ENCODE peak calls at places on chromosomes 7 and 10, in five cellular contexts. One of them, this sample, is unnamed.

GRCh38 chr10:52965938-52966401 is 193.4 kb upstream of the MBL2 start:
- DNase-seq in T follicular helper cell: no peak
- DNase-seq in stimulated activated CD8-positive, alpha-beta memory T cell treated with anti-CD3 and anti-CD28 coated beads, Interleukin-12 subunit alpha, Interleukin-12 subunit beta, amount 100 ng/mL, for 1 hour: no peak
- DNase-seq in NCI-H1092: no peak
- DNase-seq in endothelial cell: no peak
- DNase-seq in this sample: no peak

GRCh38 chr10:22429146-22429545 is 83.8 kb downstream of the SPAG6 start:
- DNase-seq in T follicular helper cell: no peak
- DNase-seq in stimulated activated CD8-positive, alpha-beta memory T cell treated with anti-CD3 and anti-CD28 coated beads, Interleukin-12 subunit alpha, Interleukin-12 subunit beta, amount 100 ng/mL, for 1 hour: no peak
- DNase-seq in NCI-H1092: no peak
- DNase-seq in endothelial cell: no peak
- DNase-seq in this sample: no peak

GRCh38 chr7:155230169-155230593 is 67.5 kb upstream of the INSIG1 start:
- DNase-seq in T follicular helper cell: no peak
- DNase-seq in stimulated activated CD8-positive, alpha-beta memory T cell treated with anti-CD3 and anti-CD28 coated beads, Interleukin-12 subunit alpha, Interleukin-12 subunit beta, amount 100 ng/mL, for 1 hour: no peak
- DNase-seq in NCI-H1092: no peak
- DNase-seq in endothelial cell: no peak
- DNase-seq in this sample: no peak

GRCh38 chr10:24382979-24383663 is 174.2 kb downstream of the KIAA1217 start:
- DNase-seq in T follicular helper cell: no peak
- DNase-seq in stimulated activated CD8-positive, alpha-beta memory T cell treated with anti-CD3 and anti-CD28 coated beads, Interleukin-12 subunit alpha, Interleukin-12 subunit beta, amount 100 ng/mL, for 1 hour: no peak
- DNase-seq in NCI-H1092: no peak
- DNase-seq in endothelial cell: peak
- DNase-seq in this sample: no peak

GRCh38 chr7:86964973-86965726 is 94.3 kb downstream of the ELAPOR2 start:
- DNase-seq in T follicular helper cell: no peak
- DNase-seq in stimulated activated CD8-positive, alpha-beta memory T cell treated with anti-CD3 and anti-CD28 coated beads, Interleukin-12 subunit alpha, Interleukin-12 subunit beta, amount 100 ng/mL, for 1 hour: no peak
- DNase-seq in NCI-H1092: no peak
- DNase-seq in endothelial cell: no peak
- DNase-seq in this sample: no peak

GRCh38 chr10:1035201-1035600 is 9.5 kb upstream of the IDI2 start:
- DNase-seq in T follicular helper cell: no peak
- DNase-seq in stimulated activated CD8-positive, alpha-beta memory T cell treated with anti-CD3 and anti-CD28 coated beads, Interleukin-12 subunit alpha, Interleukin-12 subunit beta, amount 100 ng/mL, for 1 hour: no peak
- DNase-seq in NCI-H1092: no peak
- DNase-seq in endothelial cell: no peak
- DNase-seq in this sample: no peak

GRCh38 chr7:44561962-44562621 is 11.6 kb downstream of the DDX56 start:
- DNase-seq in T follicular helper cell: no peak
- DNase-seq in stimulated activated CD8-positive, alpha-beta memory T cell treated with anti-CD3 and anti-CD28 coated beads, Interleukin-12 subunit alpha, Interleukin-12 subunit beta, amount 100 ng/mL, for 1 hour: no peak
- DNase-seq in NCI-H1092: no peak
- DNase-seq in endothelial cell: no peak
- DNase-seq in this sample: no peak

GRCh38 chr10:90602815-90603600 is 254.8 kb downstream of the HTR7 start:
- DNase-seq in T follicular helper cell: no peak
- DNase-seq in stimulated activated CD8-positive, alpha-beta memory T cell treated with anti-CD3 and anti-CD28 coated beads, Interleukin-12 subunit alpha, Interleukin-12 subunit beta, amount 100 ng/mL, for 1 hour: no peak
- DNase-seq in NCI-H1092: no peak
- DNase-seq in endothelial cell: no peak
- DNase-seq in this sample: no peak

GRCh38 chr7:2495402-2496309 is 19.5 kb upstream of the GRIFIN start:
- DNase-seq in T follicular helper cell: no peak
- DNase-seq in stimulated activated CD8-positive, alpha-beta memory T cell treated with anti-CD3 and anti-CD28 coated beads, Interleukin-12 subunit alpha, Interleukin-12 subunit beta, amount 100 ng/mL, for 1 hour: no peak
- DNase-seq in NCI-H1092: no peak
- DNase-seq in endothelial cell: peak
- DNase-seq in this sample: peak

GRCh38 chr7:39592586-39592985 is 26.4 kb downstream of the YAE1 start:
- DNase-seq in T follicular helper cell: no peak
- DNase-seq in stimulated activated CD8-positive, alpha-beta memory T cell treated with anti-CD3 and anti-CD28 coated beads, Interleukin-12 subunit alpha, Interleukin-12 subunit beta, amount 100 ng/mL, for 1 hour: no peak
- DNase-seq in NCI-H1092: no peak
- DNase-seq in endothelial cell: no peak
- DNase-seq in this sample: no peak

GRCh38 chr7:113404245-113404644 is 285.9 kb upstream of the SMIM30 start:
- DNase-seq in T follicular helper cell: no peak
- DNase-seq in stimulated activated CD8-positive, alpha-beta memory T cell treated with anti-CD3 and anti-CD28 coated beads, Interleukin-12 subunit alpha, Interleukin-12 subunit beta, amount 100 ng/mL, for 1 hour: no peak
- DNase-seq in NCI-H1092: no peak
- DNase-seq in endothelial cell: peak
- DNase-seq in this sample: no peak

GRCh38 chr7:33739286-33739685 is 166.1 kb upstream of the BMPER start:
- DNase-seq in T follicular helper cell: no peak
- DNase-seq in stimulated activated CD8-positive, alpha-beta memory T cell treated with anti-CD3 and anti-CD28 coated beads, Interleukin-12 subunit alpha, Interleukin-12 subunit beta, amount 100 ng/mL, for 1 hour: no peak
- DNase-seq in NCI-H1092: no peak
- DNase-seq in endothelial cell: no peak
- DNase-seq in this sample: no peak

GRCh38 chr7:82141427-82141826 is 302.1 kb downstream of the CACNA2D1 start:
- DNase-seq in T follicular helper cell: no peak
- DNase-seq in stimulated activated CD8-positive, alpha-beta memory T cell treated with anti-CD3 and anti-CD28 coated beads, Interleukin-12 subunit alpha, Interleukin-12 subunit beta, amount 100 ng/mL, for 1 hour: no peak
- DNase-seq in NCI-H1092: no peak
- DNase-seq in endothelial cell: no peak
- DNase-seq in this sample: no peak

GRCh38 chr10:1939016-1939415 is 201.7 kb upstream of the ADARB2 start:
- DNase-seq in T follicular helper cell: no peak
- DNase-seq in stimulated activated CD8-positive, alpha-beta memory T cell treated with anti-CD3 and anti-CD28 coated beads, Interleukin-12 subunit alpha, Interleukin-12 subunit beta, amount 100 ng/mL, for 1 hour: peak
- DNase-seq in NCI-H1092: no peak
- DNase-seq in endothelial cell: no peak
- DNase-seq in this sample: no peak

GRCh38 chr7:22305706-22306105 is 51.2 kb downstream of the RAPGEF5 start:
- DNase-seq in T follicular helper cell: no peak
- DNase-seq in stimulated activated CD8-positive, alpha-beta memory T cell treated with anti-CD3 and anti-CD28 coated beads, Interleukin-12 subunit alpha, Interleukin-12 subunit beta, amount 100 ng/mL, for 1 hour: no peak
- DNase-seq in NCI-H1092: no peak
- DNase-seq in endothelial cell: no peak
- DNase-seq in this sample: no peak

GRCh38 chr7:45082031-45082830 is 6.5 kb downstream of the NACAD start:
- DNase-seq in T follicular helper cell: no peak
- DNase-seq in stimulated activated CD8-positive, alpha-beta memory T cell treated with anti-CD3 and anti-CD28 coated beads, Interleukin-12 subunit alpha, Interleukin-12 subunit beta, amount 100 ng/mL, for 1 hour: no peak
- DNase-seq in NCI-H1092: no peak
- DNase-seq in endothelial cell: no peak
- DNase-seq in this sample: no peak

GRCh38 chr7:112149734-112150133 is 56.5 kb downstream of the DOCK4 start:
- DNase-seq in T follicular helper cell: no peak
- DNase-seq in stimulated activated CD8-positive, alpha-beta memory T cell treated with anti-CD3 and anti-CD28 coated beads, Interleukin-12 subunit alpha, Interleukin-12 subunit beta, amount 100 ng/mL, for 1 hour: no peak
- DNase-seq in NCI-H1092: no peak
- DNase-seq in endothelial cell: no peak
- DNase-seq in this sample: no peak

GRCh38 chr10:77144664-77145063 is 492.9 kb downstream of the KCNMA1 start:
- DNase-seq in T follicular helper cell: no peak
- DNase-seq in stimulated activated CD8-positive, alpha-beta memory T cell treated with anti-CD3 and anti-CD28 coated beads, Interleukin-12 subunit alpha, Interleukin-12 subunit beta, amount 100 ng/mL, for 1 hour: no peak
- DNase-seq in NCI-H1092: no peak
- DNase-seq in endothelial cell: no peak
- DNase-seq in this sample: no peak

GRCh38 chr7:24756989-24757798 is at the start of gene GSDME:
- DNase-seq in T follicular helper cell: no peak
- DNase-seq in stimulated activated CD8-positive, alpha-beta memory T cell treated with anti-CD3 and anti-CD28 coated beads, Interleukin-12 subunit alpha, Interleukin-12 subunit beta, amount 100 ng/mL, for 1 hour: no peak
- DNase-seq in NCI-H1092: no peak
- DNase-seq in endothelial cell: peak
- DNase-seq in this sample: no peak

GRCh38 chr7:66832531-66833351 is 88.3 kb upstream of the TMEM248 start:
- DNase-seq in T follicular helper cell: no peak
- DNase-seq in stimulated activated CD8-positive, alpha-beta memory T cell treated with anti-CD3 and anti-CD28 coated beads, Interleukin-12 subunit alpha, Interleukin-12 subunit beta, amount 100 ng/mL, for 1 hour: no peak
- DNase-seq in NCI-H1092: no peak
- DNase-seq in endothelial cell: no peak
- DNase-seq in this sample: no peak

GRCh38 chr7:137342751-137343482 is 616 bp downstream of the PTN start:
- DNase-seq in T follicular helper cell: no peak
- DNase-seq in stimulated activated CD8-positive, alpha-beta memory T cell treated with anti-CD3 and anti-CD28 coated beads, Interleukin-12 subunit alpha, Interleukin-12 subunit beta, amount 100 ng/mL, for 1 hour: no peak
- DNase-seq in NCI-H1092: no peak
- DNase-seq in endothelial cell: peak
- DNase-seq in this sample: no peak

GRCh38 chr10:92811986-92812385 is 36.3 kb upstream of the EXOC6 start:
- DNase-seq in T follicular helper cell: no peak
- DNase-seq in stimulated activated CD8-positive, alpha-beta memory T cell treated with anti-CD3 and anti-CD28 coated beads, Interleukin-12 subunit alpha, Interleukin-12 subunit beta, amount 100 ng/mL, for 1 hour: no peak
- DNase-seq in NCI-H1092: no peak
- DNase-seq in endothelial cell: no peak
- DNase-seq in this sample: no peak